ENCODE peak calls at places on chromosomes 11 and 22, in five cellular contexts. S is fibroblast of mammary gland; R is non-pigmented ciliary epithelial cell; M is left cardiac atrium; Z is activated CD8-positive, alpha-beta memory T cell treated with anti-CD3 and anti-CD28 coated beads for 48 hours. D is an unnamed sample.

GRCh38 chr11:120651396-120651795 is 139.8 kb downstream of the GRIK4 start:
- DNase-seq in S (no peak), Z (no peak), M (no peak), R (no peak), D (no peak)

GRCh38 chr22:38865201-38866023 is 6.6 kb downstream of the CBX6 start:
- DNase-seq in M (no peak), Z (no peak), R (no peak), S (no peak), D (no peak)

GRCh38 chr11:2178906-2179494 is 7.4 kb upstream of the TH start:
- DNase-seq in S (peak; percentile 12), M (no peak), Z (no peak), R (no peak), D (no peak)

GRCh38 chr22:30208631-30209603 is 37.6 kb downstream of the LIF start:
- DNase-seq in S (peak; percentile 92), M (peak; percentile 87), Z (no peak), R (peak; percentile 70), D (peak; percentile 88)

GRCh38 chr11:124656759-124657627 is 16.5 kb downstream of the SIAE start:
- DNase-seq in R (no peak), S (no peak), Z (no peak), M (no peak), D (no peak)

GRCh38 chr11:105577645-105578044 is 32.2 kb upstream of the GRIA4 start:
- DNase-seq in M (no peak), Z (no peak), S (no peak), R (no peak), D (no peak)

GRCh38 chr22:46002757-46003270 is 25.9 kb upstream of the WNT7B start:
- DNase-seq in M (peak; percentile 41), Z (no peak), R (no peak), S (peak; percentile 62), D (peak; percentile 51)

GRCh38 chr11:61489833-61490585 is 18.5 kb upstream of the LRRC10B start:
- DNase-seq in M (no peak), Z (no peak), R (no peak), S (peak; percentile 26), D (peak; percentile 81)

GRCh38 chr11:63537293-63538101 is 889 bp downstream of the PLAAT4 start:
- DNase-seq in M (peak; percentile 81), S (peak; percentile 62), R (no peak), Z (no peak), D (peak; percentile 78)

GRCh38 chr11:119339581-119340334 is 925 bp downstream of the C1QTNF5 start:
- DNase-seq in Z (no peak), M (peak; percentile 85), R (no peak), S (peak; percentile 46), D (peak; percentile 83)

GRCh38 chr22:49566693-49567092 is 261.0 kb downstream of the BRD1 start:
- DNase-seq in Z (no peak), R (no peak), M (no peak), S (no peak), D (no peak)

GRCh38 chr11:19664896-19665548 is 47.6 kb upstream of the NAV2 start:
- DNase-seq in M (peak; percentile 28), R (no peak), Z (no peak), S (peak; percentile 76), D (no peak)

GRCh38 chr22:18095101-18095805 is 15.4 kb upstream of the TUBA8 start:
- DNase-seq in M (no peak), Z (no peak), S (no peak), R (no peak), D (no peak)

GRCh38 chr11:65646921-65647701 is 9.2 kb downstream of the SIPA1 start:
- DNase-seq in M (no peak), R (no peak), S (peak; percentile 7), Z (no peak), D (peak; percentile 78)

GRCh38 chr11:82246926-82247325 is 486.7 kb downstream of the FAM181B start:
- DNase-seq in S (no peak), M (no peak), Z (no peak), R (no peak), D (no peak)

GRCh38 chr22:46007003-46007847 is 30.3 kb upstream of the WNT7B start:
- DNase-seq in M (peak; percentile 76), S (peak; percentile 89), Z (no peak), R (no peak), D (peak; percentile 84)

GRCh38 chr11:73565804-73566203 is 32.1 kb downstream of the FAM168A start:
- DNase-seq in R (no peak), S (no peak), M (no peak), Z (no peak), D (no peak)

GRCh38 chr11:115678942-115679341 is 174.7 kb upstream of the CADM1 start:
- DNase-seq in M (no peak), R (no peak), S (no peak), Z (no peak), D (no peak)

GRCh38 chr11:67356551-67356866 is 3.2 kb upstream of the POLD4 start:
- DNase-seq in R (no peak), Z (no peak), S (no peak), M (no peak), D (peak; percentile 51)

GRCh38 chr11:69121021-69121420 is 34.7 kb upstream of the SMIM38 start:
- DNase-seq in R (no peak), Z (no peak), S (no peak), M (no peak), D (no peak)

GRCh38 chr11:48210052-48210451 is 6.6 kb upstream of the OR4B1 start:
- DNase-seq in S (peak; percentile 5), M (no peak), Z (no peak), R (no peak), D (no peak)

GRCh38 chr11:63343130-63343529 is 26.5 kb upstream of the SLC22A9 start:
- DNase-seq in M (no peak), S (no peak), Z (no peak), R (no peak), D (no peak)

GRCh38 chr11:45593992-45594391 is 71.4 kb downstream of the CHST1 start:
- DNase-seq in S (peak; percentile 12), Z (no peak), M (no peak), R (no peak), D (no peak)

GRCh38 chr22:35911877-35912276 is 116.7 kb downstream of the RBFOX2 start:
- DNase-seq in M (no peak), S (no peak), R (no peak), Z (no peak), D (no peak)

GRCh38 chr11:74842967-74843366 is 94.3 kb downstream of the RNF169 start:
- DNase-seq in R (no peak), M (no peak), Z (no peak), S (no peak), D (no peak)

GRCh38 chr11:132409591-132410375 is 1039.4 kb downstream of the NTM start:
- DNase-seq in M (no peak), Z (no peak), R (no peak), S (no peak), D (no peak)

GRCh38 chr22:19176732-19177131 is 1.8 kb downstream of the SLC25A1 start:
- DNase-seq in S (no peak), Z (no peak), R (no peak), M (no peak), D (no peak)

GRCh38 chr11:117875397-117876048 is 935 bp downstream of the FXYD6 start:
- DNase-seq in R (no peak), Z (no peak), S (no peak), M (no peak), D (peak; percentile 73)

GRCh38 chr11:44611687-44612437 is 46.4 kb downstream of the CD82 start:
- DNase-seq in S (no peak), Z (no peak), R (no peak), M (no peak), D (no peak)

GRCh38 chr11:28838741-28839140 is 730.6 kb downstream of the METTL15 start:
- DNase-seq in S (peak; percentile 25), Z (no peak), M (no peak), R (peak; percentile 46), D (no peak)

GRCh38 chr11:78940500-78941225 is 366.0 kb upstream of the NARS2 start:
- DNase-seq in Z (no peak), R (no peak), S (no peak), M (no peak), D (no peak)